ENCODE peak calls at places on chromosomes 1 and 21, in four cellular contexts. One of them, this sample, is unnamed.
A peak's percentile ranks its signal among the peaks of the same experiment; 100 is the strongest.

GRCh38 chr1:43879414-43879813 is 54.2 kb upstream of the ARTN start:
- DNase-seq in Calu3: no peak
- DNase-seq in activated T-cell treated with anti-CD3 and anti-CD28 coated beads for 1 hour: no peak
- DNase-seq in small intestine: no peak
- DNase-seq in this sample: no peak

GRCh38 chr21:44901391-44902074 is 19.2 kb downstream of the ITGB2 start:
- DNase-seq in Calu3: no peak
- DNase-seq in activated T-cell treated with anti-CD3 and anti-CD28 coated beads for 1 hour: no peak
- DNase-seq in small intestine: no peak
- DNase-seq in this sample: no peak

GRCh38 chr1:87644500-87645245 is 316.0 kb downstream of the LMO4 start:
- DNase-seq in Calu3: peak; percentile 13
- DNase-seq in activated T-cell treated with anti-CD3 and anti-CD28 coated beads for 1 hour: no peak
- DNase-seq in small intestine: no peak
- DNase-seq in this sample: no peak

GRCh38 chr1:235525314-235525713 is 21.1 kb upstream of the B3GALNT2 start:
- DNase-seq in Calu3: no peak
- DNase-seq in activated T-cell treated with anti-CD3 and anti-CD28 coated beads for 1 hour: no peak
- DNase-seq in small intestine: no peak
- DNase-seq in this sample: no peak

GRCh38 chr1:96772349-96772748 is 50.8 kb downstream of the PTBP2 start:
- DNase-seq in Calu3: no peak
- DNase-seq in activated T-cell treated with anti-CD3 and anti-CD28 coated beads for 1 hour: no peak
- DNase-seq in small intestine: peak; percentile 26
- DNase-seq in this sample: no peak

GRCh38 chr1:3345792-3346191 is 108.7 kb upstream of the ARHGEF16 start:
- DNase-seq in Calu3: no peak
- DNase-seq in activated T-cell treated with anti-CD3 and anti-CD28 coated beads for 1 hour: no peak
- DNase-seq in small intestine: no peak
- DNase-seq in this sample: no peak

GRCh38 chr1:16458801-16459200 is 18.3 kb downstream of the NECAP2 start:
- DNase-seq in Calu3: no peak
- DNase-seq in activated T-cell treated with anti-CD3 and anti-CD28 coated beads for 1 hour: no peak
- DNase-seq in small intestine: no peak
- DNase-seq in this sample: no peak

GRCh38 chr1:62306065-62306464 is 13.2 kb downstream of the KANK4 start:
- DNase-seq in Calu3: no peak
- DNase-seq in activated T-cell treated with anti-CD3 and anti-CD28 coated beads for 1 hour: no peak
- DNase-seq in small intestine: no peak
- DNase-seq in this sample: no peak

GRCh38 chr1:179785025-179785424 is 41.9 kb downstream of the FAM163A start:
- DNase-seq in Calu3: no peak
- DNase-seq in activated T-cell treated with anti-CD3 and anti-CD28 coated beads for 1 hour: no peak
- DNase-seq in small intestine: no peak
- DNase-seq in this sample: no peak

GRCh38 chr21:36776981-36777617 is 78.2 kb downstream of the SIM2 start:
- DNase-seq in Calu3: no peak
- DNase-seq in activated T-cell treated with anti-CD3 and anti-CD28 coated beads for 1 hour: no peak
- DNase-seq in small intestine: no peak
- DNase-seq in this sample: no peak

GRCh38 chr1:248886237-248886895 is 19.7 kb upstream of the PGBD2 start:
- DNase-seq in Calu3: no peak
- DNase-seq in activated T-cell treated with anti-CD3 and anti-CD28 coated beads for 1 hour: no peak
- DNase-seq in small intestine: no peak
- DNase-seq in this sample: no peak

GRCh38 chr1:173392895-173393654 is 84.1 kb upstream of the PRDX6 start:
- DNase-seq in Calu3: no peak
- DNase-seq in activated T-cell treated with anti-CD3 and anti-CD28 coated beads for 1 hour: no peak
- DNase-seq in small intestine: no peak
- DNase-seq in this sample: no peak

GRCh38 chr1:212981571-212982328 is 31.4 kb downstream of the VASH2 start:
- DNase-seq in Calu3: no peak
- DNase-seq in activated T-cell treated with anti-CD3 and anti-CD28 coated beads for 1 hour: no peak
- DNase-seq in small intestine: peak; percentile 22
- DNase-seq in this sample: no peak

GRCh38 chr1:229447809-229448252 is 13.9 kb upstream of the ACTA1 start:
- DNase-seq in Calu3: no peak
- DNase-seq in activated T-cell treated with anti-CD3 and anti-CD28 coated beads for 1 hour: no peak
- DNase-seq in small intestine: no peak
- DNase-seq in this sample: no peak

GRCh38 chr1:235454021-235454420 is 50.2 kb downstream of the B3GALNT2 start:
- DNase-seq in Calu3: no peak
- DNase-seq in activated T-cell treated with anti-CD3 and anti-CD28 coated beads for 1 hour: no peak
- DNase-seq in small intestine: no peak
- DNase-seq in this sample: no peak

GRCh38 chr1:21783679-21784603 is 992 bp upstream of the USP48 start:
- DNase-seq in Calu3: peak; percentile 90
- DNase-seq in activated T-cell treated with anti-CD3 and anti-CD28 coated beads for 1 hour: no peak
- DNase-seq in small intestine: no peak
- DNase-seq in this sample: peak; percentile 94

GRCh38 chr21:36630485-36631206 is 68.3 kb upstream of the SIM2 start:
- DNase-seq in Calu3: peak; percentile 74
- DNase-seq in activated T-cell treated with anti-CD3 and anti-CD28 coated beads for 1 hour: peak; percentile 63
- DNase-seq in small intestine: peak; percentile 52
- DNase-seq in this sample: no peak

GRCh38 chr1:12124693-12125421 is 41.9 kb upstream of the TNFRSF1B start:
- DNase-seq in Calu3: peak; percentile 71
- DNase-seq in activated T-cell treated with anti-CD3 and anti-CD28 coated beads for 1 hour: peak; percentile 73
- DNase-seq in small intestine: peak; percentile 76
- DNase-seq in this sample: peak; percentile 46

GRCh38 chr21:45011911-45012660 is 62.3 kb upstream of the ADARB1 start:
- DNase-seq in Calu3: peak; percentile 58
- DNase-seq in activated T-cell treated with anti-CD3 and anti-CD28 coated beads for 1 hour: no peak
- DNase-seq in small intestine: no peak
- DNase-seq in this sample: no peak

GRCh38 chr1:229028509-229028908 is 242.4 kb upstream of the RAB4A start:
- DNase-seq in Calu3: no peak
- DNase-seq in activated T-cell treated with anti-CD3 and anti-CD28 coated beads for 1 hour: no peak
- DNase-seq in small intestine: no peak
- DNase-seq in this sample: no peak

GRCh38 chr1:34681481-34682451 is 73.1 kb upstream of the GJB5 start:
- DNase-seq in Calu3: peak; percentile 80
- DNase-seq in activated T-cell treated with anti-CD3 and anti-CD28 coated beads for 1 hour: peak; percentile 24
- DNase-seq in small intestine: peak; percentile 46
- DNase-seq in this sample: peak; percentile 6

GRCh38 chr1:30638086-30638485 is 85.3 kb downstream of the MATN1 start:
- DNase-seq in Calu3: no peak
- DNase-seq in activated T-cell treated with anti-CD3 and anti-CD28 coated beads for 1 hour: no peak
- DNase-seq in small intestine: no peak
- DNase-seq in this sample: no peak

GRCh38 chr1:109821221-109821669 is 57.5 kb upstream of the EPS8L3 start:
- DNase-seq in Calu3: peak; percentile 59
- DNase-seq in activated T-cell treated with anti-CD3 and anti-CD28 coated beads for 1 hour: no peak
- DNase-seq in small intestine: no peak
- DNase-seq in this sample: no peak

GRCh38 chr1:151944110-151944858 is 35.0 kb upstream of the THEM4 start:
- DNase-seq in Calu3: no peak
- DNase-seq in activated T-cell treated with anti-CD3 and anti-CD28 coated beads for 1 hour: no peak
- DNase-seq in small intestine: peak; percentile 51
- DNase-seq in this sample: no peak

GRCh38 chr1:37265786-37266667 is 208.4 kb upstream of the ZC3H12A start:
- DNase-seq in Calu3: no peak
- DNase-seq in activated T-cell treated with anti-CD3 and anti-CD28 coated beads for 1 hour: no peak
- DNase-seq in small intestine: no peak
- DNase-seq in this sample: no peak

GRCh38 chr1:69568435-69569280 is 936 bp downstream of the LRRC7 start:
- DNase-seq in Calu3: no peak
- DNase-seq in activated T-cell treated with anti-CD3 and anti-CD28 coated beads for 1 hour: no peak
- DNase-seq in small intestine: no peak
- DNase-seq in this sample: no peak

GRCh38 chr1:24254783-24255182 is 64.4 kb upstream of the GRHL3 start:
- DNase-seq in Calu3: no peak
- DNase-seq in activated T-cell treated with anti-CD3 and anti-CD28 coated beads for 1 hour: no peak
- DNase-seq in small intestine: no peak
- DNase-seq in this sample: no peak

GRCh38 chr1:12173631-12174121 is 6.9 kb downstream of the TNFRSF1B start:
- DNase-seq in Calu3: no peak
- DNase-seq in activated T-cell treated with anti-CD3 and anti-CD28 coated beads for 1 hour: peak; percentile 83
- DNase-seq in small intestine: peak; percentile 74
- DNase-seq in this sample: peak; percentile 69

GRCh38 chr1:92419642-92420041 is 67.1 kb downstream of the GFI1 start:
- DNase-seq in Calu3: no peak
- DNase-seq in activated T-cell treated with anti-CD3 and anti-CD28 coated beads for 1 hour: no peak
- DNase-seq in small intestine: no peak
- DNase-seq in this sample: no peak

GRCh38 chr1:182811975-182812727 is 22.6 kb downstream of the NPL start:
- DNase-seq in Calu3: no peak
- DNase-seq in activated T-cell treated with anti-CD3 and anti-CD28 coated beads for 1 hour: no peak
- DNase-seq in small intestine: no peak
- DNase-seq in this sample: no peak

GRCh38 chr1:25544243-25544764 is 898 bp downstream of the LDLRAP1 start:
- DNase-seq in Calu3: no peak
- DNase-seq in activated T-cell treated with anti-CD3 and anti-CD28 coated beads for 1 hour: no peak
- DNase-seq in small intestine: peak; percentile 31
- DNase-seq in this sample: no peak

GRCh38 chr1:30649321-30649991 is 73.9 kb downstream of the MATN1 start:
- DNase-seq in Calu3: peak; percentile 70
- DNase-seq in activated T-cell treated with anti-CD3 and anti-CD28 coated beads for 1 hour: no peak
- DNase-seq in small intestine: peak; percentile 42
- DNase-seq in this sample: no peak

GRCh38 chr1:110042981-110043380 is 8.6 kb downstream of the STRIP1 start:
- DNase-seq in Calu3: no peak
- DNase-seq in activated T-cell treated with anti-CD3 and anti-CD28 coated beads for 1 hour: no peak
- DNase-seq in small intestine: no peak
- DNase-seq in this sample: no peak

GRCh38 chr1:219817914-219818313 is 110.4 kb downstream of the SLC30A10 start:
- DNase-seq in Calu3: no peak
- DNase-seq in activated T-cell treated with anti-CD3 and anti-CD28 coated beads for 1 hour: no peak
- DNase-seq in small intestine: no peak
- DNase-seq in this sample: no peak

GRCh38 chr1:181308098-181308497 is 175.2 kb upstream of the CACNA1E start:
- DNase-seq in Calu3: no peak
- DNase-seq in activated T-cell treated with anti-CD3 and anti-CD28 coated beads for 1 hour: no peak
- DNase-seq in small intestine: no peak
- DNase-seq in this sample: no peak

GRCh38 chr21:21921410-21922232 is 923.4 kb downstream of the NCAM2 start:
- DNase-seq in Calu3: no peak
- DNase-seq in activated T-cell treated with anti-CD3 and anti-CD28 coated beads for 1 hour: no peak
- DNase-seq in small intestine: peak; percentile 5
- DNase-seq in this sample: no peak